ENCODE peak calls at places on chromosomes 13 and 19, in eight cellular contexts. B, G, A, Z, W, Y, O and J are unnamed samples.

GRCh38 chr19:32421589-32422361 is 16.2 kb downstream of the DPY19L3 start:
- DNase-seq in B (no peak), G (no peak), A (no peak), Z (no peak), W (peak), Y (no peak), O (no peak), J (no peak)

GRCh38 chr13:54133721-54134120 is 1105.1 kb downstream of the OLFM4 start:
- DNase-seq in B (no peak), G (no peak), A (no peak), Z (no peak), W (no peak), Y (no peak), O (no peak), J (no peak)

GRCh38 chr19:1130801-1131717 is 27.3 kb downstream of the GPX4 start:
- DNase-seq in B (no peak), G (no peak), A (peak), Z (no peak), W (peak), Y (no peak), O (no peak), J (no peak)

GRCh38 chr19:6587093-6587820 is 3.7 kb downstream of the CD70 start:
- DNase-seq in B (no peak), G (no peak), A (no peak), Z (no peak), W (peak), Y (no peak), O (no peak), J (no peak)

GRCh38 chr19:38993271-38993670 is 17.7 kb upstream of the FBXO17 start:
- DNase-seq in B (no peak), G (no peak), A (no peak), Z (no peak), W (peak), Y (no peak), O (no peak), J (no peak)

GRCh38 chr13:98228661-98229349 is 51.7 kb upstream of the RNF113B start:
- DNase-seq in B (no peak), G (no peak), A (no peak), Z (no peak), W (no peak), Y (no peak), O (no peak), J (no peak)

GRCh38 chr19:18150776-18151624 is 2.0 kb upstream of the PIK3R2 start:
- DNase-seq in B (no peak), G (no peak), A (no peak), Z (no peak), W (no peak), Y (no peak), O (no peak), J (peak)

GRCh38 chr19:56217039-56217949 is 15.2 kb downstream of the ZSCAN5C start:
- DNase-seq in B (peak), G (no peak), A (no peak), Z (no peak), W (peak), Y (no peak), O (no peak), J (no peak)

GRCh38 chr13:84445776-84446175 is 563.5 kb upstream of the SLITRK1 start:
- DNase-seq in B (no peak), G (no peak), A (no peak), Z (no peak), W (peak), Y (no peak), O (no peak), J (no peak)

GRCh38 chr19:33171916-33172359 is 22.2 kb upstream of the LRP3 start:
- DNase-seq in B (no peak), G (no peak), A (no peak), Z (no peak), W (no peak), Y (no peak), O (no peak), J (no peak)

GRCh38 chr19:29528350-29528945 is 2.7 kb downstream of the VSTM2B start:
- DNase-seq in B (peak), G (no peak), A (peak), Z (peak), W (peak), Y (no peak), O (peak), J (peak)

GRCh38 chr13:91099877-91100276 is 247.6 kb upstream of the MIR17HG start:
- DNase-seq in B (no peak), G (no peak), A (no peak), Z (no peak), W (no peak), Y (no peak), O (no peak), J (no peak)

GRCh38 chr13:66994097-66994496 is 236.0 kb downstream of the PCDH9 start:
- DNase-seq in B (peak), G (peak), A (peak), Z (peak), W (peak), Y (peak), O (peak), J (peak)

GRCh38 chr13:104318121-104318520 is 1251.9 kb upstream of the SLC10A2 start:
- DNase-seq in B (no peak), G (no peak), A (no peak), Z (no peak), W (peak), Y (no peak), O (no peak), J (no peak)

GRCh38 chr13:21079761-21080730 is 18.7 kb upstream of the LATS2 start:
- DNase-seq in B (no peak), G (no peak), A (no peak), Z (peak), W (peak), Y (no peak), O (no peak), J (no peak)

GRCh38 chr13:98846991-98847390 is 94.5 kb upstream of the SLC15A1 start:
- DNase-seq in B (no peak), G (no peak), A (no peak), Z (no peak), W (no peak), Y (no peak), O (no peak), J (no peak)

GRCh38 chr13:105118577-105118976 is 1416.9 kb downstream of the EFNB2 start:
- DNase-seq in B (no peak), G (no peak), A (no peak), Z (no peak), W (no peak), Y (no peak), O (no peak), J (no peak)

GRCh38 chr19:52533901-52534300 is 6.4 kb downstream of the ZNF808 start:
- DNase-seq in B (peak), G (no peak), A (no peak), Z (peak), W (peak), Y (no peak), O (no peak), J (no peak)

GRCh38 chr13:114119196-114119595 is 13.2 kb downstream of the RASA3 start:
- DNase-seq in B (no peak), G (no peak), A (no peak), Z (no peak), W (peak), Y (no peak), O (no peak), J (no peak)

GRCh38 chr19:1173160-1173844 is 766 bp downstream of the SBNO2 start:
- DNase-seq in B (no peak), G (peak), A (no peak), Z (peak), W (no peak), Y (no peak), O (no peak), J (no peak)

GRCh38 chr19:51226068-51226467 is 1.2 kb downstream of the CD33 start:
- DNase-seq in B (no peak), G (no peak), A (no peak), Z (no peak), W (no peak), Y (no peak), O (no peak), J (no peak)

GRCh38 chr19:10009269-10009665 is 1.0 kb downstream of the COL5A3 start:
- DNase-seq in B (peak), G (peak), A (peak), Z (peak), W (peak), Y (no peak), O (peak), J (peak)

GRCh38 chr13:70490320-70490935 is 382.2 kb upstream of the KLHL1 start:
- DNase-seq in B (no peak), G (no peak), A (no peak), Z (no peak), W (no peak), Y (no peak), O (no peak), J (no peak)

GRCh38 chr13:70723732-70724131 is 615.5 kb upstream of the KLHL1 start:
- DNase-seq in B (no peak), G (no peak), A (no peak), Z (no peak), W (no peak), Y (no peak), O (no peak), J (no peak)

GRCh38 chr19:2176336-2176994 is 12.7 kb downstream of the DOT1L start:
- DNase-seq in B (no peak), G (no peak), A (no peak), Z (no peak), W (no peak), Y (no peak), O (no peak), J (no peak)
- H3K27ac ChIP-seq in B (no peak), G (peak), A (no peak), Z (peak), W (peak), Y (no peak), O (no peak), J (no peak)

DNA sequence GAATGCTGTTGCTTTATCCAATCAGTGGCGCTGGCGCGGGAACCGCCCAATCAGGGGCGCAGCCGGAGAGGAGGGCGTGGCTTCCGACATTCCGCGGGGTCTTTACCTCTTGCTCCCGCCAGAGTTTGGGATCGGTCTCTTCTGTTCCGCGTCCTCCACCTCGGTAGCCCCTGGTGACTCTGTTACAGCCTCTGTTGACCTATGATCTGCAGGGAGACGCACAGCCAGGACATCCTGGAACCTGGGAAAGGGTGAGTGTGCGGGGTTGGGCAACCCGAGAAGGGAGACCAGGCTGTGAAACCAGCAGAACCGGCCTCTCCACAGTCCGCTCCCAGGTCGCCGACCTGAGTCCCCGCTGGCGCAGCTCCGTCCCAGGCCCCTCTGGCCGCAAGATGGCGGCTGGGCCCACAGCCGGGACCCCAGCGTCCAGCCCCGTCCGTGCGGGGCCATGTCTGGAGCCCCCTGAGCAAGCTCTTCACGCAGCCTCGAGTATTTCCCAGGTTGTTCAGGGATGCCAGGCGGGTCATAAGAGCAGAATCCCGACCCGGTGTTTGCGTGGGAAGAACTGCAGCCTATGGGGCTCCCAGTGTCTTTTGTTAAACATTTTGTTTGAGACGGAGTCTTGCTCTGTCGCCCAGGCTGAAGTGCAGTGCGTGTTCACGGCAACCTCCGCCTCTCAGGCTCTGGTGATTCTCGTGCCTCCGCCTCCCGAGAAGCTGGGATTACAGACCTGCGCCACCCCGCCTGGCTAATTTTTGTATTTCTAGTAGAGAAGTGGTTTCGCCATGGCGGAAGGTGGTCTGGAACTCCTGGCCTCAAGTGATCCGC is 4.4 kb upstream of the ZNF681 start:
- DNase-seq in B (peak), G (peak), A (peak), Z (peak), W (peak), Y (no peak), O (peak), J (peak)
- H3K27ac ChIP-seq in B (peak), G (peak), A (peak), Z (peak), W (peak), Y (peak), O (peak), J (peak)

GRCh38 chr19:13103585-13103923 is 896 bp upstream of the LYL1 start:
- DNase-seq in B (no peak), G (no peak), A (no peak), Z (no peak), W (no peak), Y (no peak), O (no peak), J (no peak)
- H3K27ac ChIP-seq in B (peak), G (peak), A (peak), Z (peak), W (no peak), Y (peak), O (no peak), J (no peak)

GRCh38 chr13:51797664-51798488 is 6.1 kb downstream of the DHRS12 start:
- DNase-seq in B (no peak), G (peak), A (peak), Z (no peak), W (peak), Y (no peak), O (peak), J (no peak)
- H3K27ac ChIP-seq in B (no peak), G (no peak), A (no peak), Z (no peak), W (no peak), Y (no peak), O (no peak), J (peak)

GRCh38 chr13:51291341-51291740 is 48.1 kb upstream of the SERPINE3 start:
- DNase-seq in B (no peak), G (no peak), A (no peak), Z (peak), W (peak), Y (no peak), O (no peak), J (no peak)
- H3K27ac ChIP-seq in B (peak), G (no peak), A (peak), Z (peak), W (no peak), Y (peak), O (no peak), J (no peak)

DNA sequence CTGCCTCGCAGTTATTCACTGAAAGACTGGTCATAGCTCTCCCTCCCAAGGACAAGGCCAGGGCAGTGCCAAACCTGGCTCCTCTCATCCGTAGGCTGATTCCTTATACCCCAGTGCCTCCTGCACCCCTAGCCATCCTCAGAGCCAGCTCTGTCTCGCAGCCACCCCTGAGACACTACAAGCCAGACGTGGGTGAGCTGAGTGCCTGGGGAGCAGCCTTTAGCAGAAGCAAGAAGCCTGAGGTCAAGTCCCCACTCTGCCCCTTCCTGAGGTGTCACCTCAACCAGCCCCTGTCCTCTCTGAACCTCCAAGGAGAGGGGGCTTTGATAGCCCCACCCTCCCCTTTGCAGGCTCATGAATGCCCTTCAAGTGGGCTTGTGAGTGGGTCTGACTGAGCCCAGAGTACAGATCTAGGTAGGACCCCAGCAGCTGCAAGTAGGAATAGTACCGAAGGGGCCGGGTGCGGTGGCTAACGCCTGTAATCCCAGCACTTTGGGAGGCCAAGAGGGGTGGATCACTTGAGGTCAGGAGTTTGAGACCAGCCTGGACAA is 14.8 kb upstream of the AKAP8L start:
- DNase-seq in B (no peak), G (no peak), A (no peak), Z (no peak), W (no peak), Y (no peak), O (no peak), J (no peak)
- H3K27ac ChIP-seq in B (peak), G (no peak), A (peak), Z (peak), W (peak), Y (peak), O (no peak), J (peak)